ENCODE peak calls at places on chromosomes 4 and X, in six cellular contexts. B, X, P, A, G and Z are unnamed samples.

GRCh38 chr4:25062098-25062497 is 31.4 kb upstream of the LGI2 start:
- DNase-seq in P (no peak), A (no peak), B (no peak), G (no peak), X (no peak), Z (no peak)

GRCh38 chr4:7414736-7415510 is 19.8 kb downstream of the PSAPL1 start:
- DNase-seq in A (no peak), G (no peak), P (no peak), B (no peak), X (no peak), Z (no peak)

GRCh38 chrX:10685923-10686595 is 65.7 kb upstream of the MID1 start:
- DNase-seq in A (no peak), X (no peak), G (no peak), P (peak), B (no peak), Z (no peak)

GRCh38 chr4:54063224-54063623 is 1.2 kb downstream of the CHIC2 start:
- DNase-seq in P (no peak), B (no peak), A (no peak), X (no peak), G (no peak), Z (no peak)

GRCh38 chr4:101018836-101019235 is 328.5 kb downstream of the PPP3CA start:
- DNase-seq in P (no peak), X (no peak), G (no peak), A (no peak), B (no peak), Z (no peak)

GRCh38 chrX:145823132-145823531 is 5.5 kb downstream of the SLITRK2 start:
- DNase-seq in G (no peak), P (no peak), B (no peak), A (no peak), X (no peak), Z (no peak)

GRCh38 chr4:82293304-82293703 is 80.5 kb downstream of the HNRNPD start:
- DNase-seq in B (no peak), P (no peak), G (no peak), X (no peak), A (no peak), Z (no peak)

GRCh38 chrX:51876441-51876840 is 17.0 kb upstream of the MAGED1 start:
- DNase-seq in B (no peak), A (no peak), X (no peak), P (peak), G (no peak), Z (peak)

GRCh38 chr4:140556372-140557085 is 12.2 kb downstream of the UCP1 start:
- DNase-seq in X (no peak), B (no peak), G (no peak), P (no peak), A (no peak), Z (no peak)

GRCh38 chr4:132642196-132642817 is 506.8 kb upstream of the PCDH10 start:
- DNase-seq in A (no peak), G (peak), B (peak), X (no peak), P (peak), Z (peak)

GRCh38 chr4:112560084-112560483 is 44.1 kb upstream of the NEUROG2 start:
- DNase-seq in P (no peak), G (no peak), A (no peak), B (no peak), X (no peak), Z (no peak)

GRCh38 chr4:159725571-159725970 is 622.7 kb downstream of the RAPGEF2 start:
- DNase-seq in A (no peak), G (peak), P (no peak), B (no peak), X (no peak), Z (no peak)

GRCh38 chr4:170743633-170744032 is 653.9 kb upstream of the AADAT start:
- DNase-seq in P (no peak), B (no peak), X (no peak), A (no peak), G (no peak), Z (no peak)

GRCh38 chr4:118322831-118323502 is 29.8 kb downstream of the PRSS12 start:
- DNase-seq in P (no peak), X (no peak), B (no peak), G (no peak), A (no peak), Z (no peak)

GRCh38 chr4:22094217-22094616 is 145.6 kb upstream of the KCNIP4 start:
- DNase-seq in B (no peak), A (no peak), X (no peak), P (no peak), G (no peak), Z (no peak)

GRCh38 chr4:181536753-181537434 is 706.3 kb upstream of the TENM3 start:
- DNase-seq in B (peak), G (no peak), A (no peak), X (no peak), P (no peak), Z (no peak)

GRCh38 chrX:51144828-51145442 is 187.7 kb upstream of the NUDT10 start:
- DNase-seq in X (no peak), A (no peak), B (peak), G (peak), P (peak), Z (peak)

GRCh38 chr4:86544313-86544966 is 49.7 kb upstream of the PTPN13 start:
- DNase-seq in P (no peak), X (no peak), G (no peak), B (no peak), A (no peak), Z (no peak)

GRCh38 chr4:137711502-137711901 is 179.2 kb upstream of the PCDH18 start:
- DNase-seq in B (no peak), A (no peak), X (no peak), G (no peak), P (no peak), Z (no peak)

GRCh38 chrX:12971282-12972003 is 3.5 kb upstream of the TMSB4X start:
- DNase-seq in X (no peak), A (peak), B (no peak), G (no peak), P (no peak), Z (no peak)

GRCh38 chr4:188282620-188283232 is 143.5 kb downstream of the TRIML1 start:
- DNase-seq in X (no peak), G (peak), P (no peak), B (no peak), A (no peak), Z (no peak)